ENCODE peak calls at places on chromosomes 11 and 22, in eight cellular contexts. One of them, this sample, is unnamed.

GRCh38 chr11:45885274-45885920 is at the start of gene MAPK8IP1:
- DNase-seq in hepatocyte: peak; percentile 83
- DNase-seq in GM23248: peak; percentile 64
- DNase-seq in neural progenitor cell: peak; percentile 94
- DNase-seq in OCI-LY7: peak; percentile 59
- DNase-seq in HCT116: no peak
- DNase-seq in SK-N-SH: peak; percentile 97
- DNase-seq in GM23338: peak; percentile 88
- DNase-seq in this sample: peak; percentile 76

GRCh38 chr11:106697058-106697457 is 321.2 kb downstream of the GUCY1A2 start:
- DNase-seq in hepatocyte: peak; percentile 4
- DNase-seq in GM23248: peak; percentile 79
- DNase-seq in neural progenitor cell: no peak
- DNase-seq in OCI-LY7: no peak
- DNase-seq in HCT116: no peak
- DNase-seq in SK-N-SH: no peak
- DNase-seq in GM23338: no peak
- DNase-seq in this sample: no peak

GRCh38 chr11:5336331-5336730 is 7.0 kb downstream of the OR51B5 start:
- DNase-seq in hepatocyte: no peak
- DNase-seq in GM23248: peak; percentile 26
- DNase-seq in neural progenitor cell: no peak
- DNase-seq in OCI-LY7: no peak
- DNase-seq in HCT116: no peak
- DNase-seq in SK-N-SH: no peak
- DNase-seq in GM23338: no peak
- DNase-seq in this sample: no peak

GRCh38 chr11:102289510-102290078 is 27.7 kb upstream of the BIRC3 start:
- DNase-seq in hepatocyte: no peak
- DNase-seq in GM23248: peak; percentile 44
- DNase-seq in neural progenitor cell: no peak
- DNase-seq in OCI-LY7: no peak
- DNase-seq in HCT116: no peak
- DNase-seq in SK-N-SH: no peak
- DNase-seq in GM23338: no peak
- DNase-seq in this sample: no peak

GRCh38 chr22:20530368-20531153 is 23.2 kb downstream of the MED15 start:
- DNase-seq in hepatocyte: peak; percentile 65
- DNase-seq in GM23248: peak; percentile 96
- DNase-seq in neural progenitor cell: no peak
- DNase-seq in OCI-LY7: no peak
- DNase-seq in HCT116: peak; percentile 56
- DNase-seq in SK-N-SH: no peak
- DNase-seq in GM23338: no peak
- DNase-seq in this sample: no peak

GRCh38 chr11:86688398-86689179 is 16.2 kb upstream of the ME3 start:
- DNase-seq in hepatocyte: no peak
- DNase-seq in GM23248: peak; percentile 91
- DNase-seq in neural progenitor cell: no peak
- DNase-seq in OCI-LY7: no peak
- DNase-seq in HCT116: no peak
- DNase-seq in SK-N-SH: no peak
- DNase-seq in GM23338: no peak
- DNase-seq in this sample: no peak

GRCh38 chr11:57444362-57445074 is 15.8 kb upstream of the RTN4RL2 start:
- DNase-seq in hepatocyte: no peak
- DNase-seq in GM23248: peak; percentile 79
- DNase-seq in neural progenitor cell: no peak
- DNase-seq in OCI-LY7: no peak
- DNase-seq in HCT116: no peak
- DNase-seq in SK-N-SH: no peak
- DNase-seq in GM23338: no peak
- DNase-seq in this sample: no peak

GRCh38 chr11:119306373-119306890 is 10.5 kb downstream of the MCAM start:
- DNase-seq in hepatocyte: no peak
- DNase-seq in GM23248: peak; percentile 39
- DNase-seq in neural progenitor cell: no peak
- DNase-seq in OCI-LY7: no peak
- DNase-seq in HCT116: no peak
- DNase-seq in SK-N-SH: no peak
- DNase-seq in GM23338: no peak
- DNase-seq in this sample: no peak

GRCh38 chr11:57815476-57815875 is 53.9 kb downstream of the CTNND1 start:
- DNase-seq in hepatocyte: no peak
- DNase-seq in GM23248: no peak
- DNase-seq in neural progenitor cell: no peak
- DNase-seq in OCI-LY7: no peak
- DNase-seq in HCT116: no peak
- DNase-seq in SK-N-SH: no peak
- DNase-seq in GM23338: no peak
- DNase-seq in this sample: no peak

GRCh38 chr11:1129666-1130160 is 28.0 kb upstream of the MUC5AC start:
- DNase-seq in hepatocyte: no peak
- DNase-seq in GM23248: no peak
- DNase-seq in neural progenitor cell: peak; percentile 22
- DNase-seq in OCI-LY7: no peak
- DNase-seq in HCT116: no peak
- DNase-seq in SK-N-SH: peak; percentile 14
- DNase-seq in GM23338: no peak
- DNase-seq in this sample: no peak

GRCh38 chr11:96342131-96342970 is 644 bp downstream of the MAML2 start:
- DNase-seq in hepatocyte: no peak
- DNase-seq in GM23248: peak; percentile 62
- DNase-seq in neural progenitor cell: peak; percentile 57
- DNase-seq in OCI-LY7: peak; percentile 10
- DNase-seq in HCT116: no peak
- DNase-seq in SK-N-SH: peak; percentile 21
- DNase-seq in GM23338: peak; percentile 36
- DNase-seq in this sample: peak; percentile 27

GRCh38 chr11:11963842-11964773 is 44.3 kb downstream of the DKK3 start:
- DNase-seq in hepatocyte: no peak
- DNase-seq in GM23248: no peak
- DNase-seq in neural progenitor cell: no peak
- DNase-seq in OCI-LY7: no peak
- DNase-seq in HCT116: no peak
- DNase-seq in SK-N-SH: no peak
- DNase-seq in GM23338: no peak
- DNase-seq in this sample: no peak

GRCh38 chr22:23803001-23803819 is 16.4 kb downstream of the SMARCB1 start:
- DNase-seq in hepatocyte: no peak
- DNase-seq in GM23248: no peak
- DNase-seq in neural progenitor cell: no peak
- DNase-seq in OCI-LY7: peak; percentile 73
- DNase-seq in HCT116: no peak
- DNase-seq in SK-N-SH: no peak
- DNase-seq in GM23338: no peak
- DNase-seq in this sample: no peak

GRCh38 chr22:39130892-39131855 is 21.3 kb downstream of the CBX7 start:
- DNase-seq in hepatocyte: peak; percentile 17
- DNase-seq in GM23248: peak; percentile 9
- DNase-seq in neural progenitor cell: peak; percentile 89
- DNase-seq in OCI-LY7: no peak
- DNase-seq in HCT116: no peak
- DNase-seq in SK-N-SH: no peak
- DNase-seq in GM23338: peak; percentile 47
- DNase-seq in this sample: no peak

GRCh38 chr11:12127206-12127898 is 17.0 kb downstream of the MICAL2 start:
- DNase-seq in hepatocyte: no peak
- DNase-seq in GM23248: no peak
- DNase-seq in neural progenitor cell: no peak
- DNase-seq in OCI-LY7: no peak
- DNase-seq in HCT116: no peak
- DNase-seq in SK-N-SH: no peak
- DNase-seq in GM23338: no peak
- DNase-seq in this sample: no peak

GRCh38 chr11:118194835-118195627 is 18.6 kb upstream of the SCN2B start:
- DNase-seq in hepatocyte: peak; percentile 90
- DNase-seq in GM23248: peak; percentile 94
- DNase-seq in neural progenitor cell: no peak
- DNase-seq in OCI-LY7: no peak
- DNase-seq in HCT116: no peak
- DNase-seq in SK-N-SH: no peak
- DNase-seq in GM23338: no peak
- DNase-seq in this sample: no peak

GRCh38 chr11:59206635-59207034 is 6.1 kb downstream of the MPEG1 start:
- DNase-seq in hepatocyte: peak; percentile 58
- DNase-seq in GM23248: peak; percentile 44
- DNase-seq in neural progenitor cell: peak; percentile 66
- DNase-seq in OCI-LY7: peak; percentile 26
- DNase-seq in HCT116: peak; percentile 21
- DNase-seq in SK-N-SH: peak; percentile 34
- DNase-seq in GM23338: peak; percentile 73
- DNase-seq in this sample: peak; percentile 34
- TF ChIP-seq EZH2phosphoT487 in hepatocyte: no peak
- TF ChIP-seq EZH2phosphoT487 in GM23248: no peak
- TF ChIP-seq EZH2phosphoT487 in neural progenitor cell: no peak
- TF ChIP-seq EZH2phosphoT487 in OCI-LY7: no peak
- TF ChIP-seq EZH2phosphoT487 in HCT116: no peak
- TF ChIP-seq EZH2phosphoT487 in SK-N-SH: no peak
- TF ChIP-seq EZH2phosphoT487 in GM23338: no peak
- TF ChIP-seq EZH2phosphoT487 in this sample: no peak

GRCh38 chr11:77409046-77409445 is 64.8 kb downstream of the PAK1 start:
- DNase-seq in hepatocyte: no peak
- DNase-seq in GM23248: no peak
- DNase-seq in neural progenitor cell: no peak
- DNase-seq in OCI-LY7: no peak
- DNase-seq in HCT116: no peak
- DNase-seq in SK-N-SH: no peak
- DNase-seq in GM23338: no peak
- DNase-seq in this sample: no peak

GRCh38 chr11:77411717-77412441 is 62.0 kb downstream of the PAK1 start:
- DNase-seq in hepatocyte: peak; percentile 94
- DNase-seq in GM23248: peak; percentile 95
- DNase-seq in neural progenitor cell: peak; percentile 94
- DNase-seq in OCI-LY7: peak; percentile 4
- DNase-seq in HCT116: peak; percentile 49
- DNase-seq in SK-N-SH: no peak
- DNase-seq in GM23338: peak; percentile 96
- DNase-seq in this sample: peak; percentile 90

GRCh38 chr11:77411238-77411637 is 62.7 kb downstream of the PAK1 start:
- DNase-seq in hepatocyte: peak; percentile 11
- DNase-seq in GM23248: peak; percentile 65
- DNase-seq in neural progenitor cell: peak; percentile 32
- DNase-seq in OCI-LY7: no peak
- DNase-seq in HCT116: no peak
- DNase-seq in SK-N-SH: no peak
- DNase-seq in GM23338: peak; percentile 37
- DNase-seq in this sample: peak; percentile 30

GRCh38 chr11:77412814-77413213 is 61.1 kb downstream of the PAK1 start:
- DNase-seq in hepatocyte: no peak
- DNase-seq in GM23248: no peak
- DNase-seq in neural progenitor cell: no peak
- DNase-seq in OCI-LY7: no peak
- DNase-seq in HCT116: no peak
- DNase-seq in SK-N-SH: no peak
- DNase-seq in GM23338: peak; percentile 24
- DNase-seq in this sample: no peak

DNA sequence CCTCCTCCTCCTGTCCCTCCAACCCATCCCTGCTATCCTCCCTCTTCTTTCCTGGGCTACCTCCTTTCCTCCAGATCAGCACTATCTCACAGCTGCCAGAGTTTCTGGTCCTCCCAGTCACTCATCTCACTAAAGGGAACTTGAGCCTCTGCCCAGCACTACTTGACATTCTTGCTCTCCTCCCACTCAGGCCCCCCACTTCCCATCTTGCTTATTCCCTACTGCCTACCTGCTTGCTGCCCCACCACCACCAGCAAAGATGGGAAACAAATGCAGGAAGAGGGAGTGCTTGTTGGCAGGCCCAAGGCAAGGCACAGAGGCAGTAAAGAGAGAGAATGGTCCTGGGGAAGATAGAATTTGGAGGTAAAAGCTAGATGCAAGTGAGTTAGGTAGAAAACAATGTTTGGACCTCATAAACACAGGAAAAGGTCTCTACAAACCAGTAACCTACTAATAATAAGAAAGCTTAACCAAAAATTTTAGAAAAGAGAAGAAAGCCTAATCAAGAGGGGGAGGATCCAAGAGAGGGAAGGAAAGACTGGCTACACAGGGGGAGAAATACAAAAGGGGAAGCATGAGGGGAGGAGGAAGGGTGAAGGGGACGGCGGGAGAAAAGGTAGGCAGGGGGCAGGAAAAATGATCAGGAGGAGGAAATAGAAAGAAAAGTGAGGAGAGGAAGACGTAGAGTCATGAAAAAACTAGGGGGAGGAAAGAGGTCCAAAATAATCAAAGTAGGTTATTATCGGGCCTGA is 63.6 kb downstream of the PAK1 start:
- DNase-seq in hepatocyte: no peak
- DNase-seq in GM23248: no peak
- DNase-seq in neural progenitor cell: no peak
- DNase-seq in OCI-LY7: no peak
- DNase-seq in HCT116: no peak
- DNase-seq in SK-N-SH: no peak
- DNase-seq in GM23338: peak; percentile 13
- DNase-seq in this sample: no peak
- TF ChIP-seq EZH2phosphoT487 in hepatocyte: no peak
- TF ChIP-seq EZH2phosphoT487 in GM23248: no peak
- TF ChIP-seq EZH2phosphoT487 in neural progenitor cell: no peak
- TF ChIP-seq EZH2phosphoT487 in OCI-LY7: no peak
- TF ChIP-seq EZH2phosphoT487 in HCT116: no peak
- TF ChIP-seq EZH2phosphoT487 in SK-N-SH: no peak
- TF ChIP-seq EZH2phosphoT487 in GM23338: no peak
- TF ChIP-seq EZH2phosphoT487 in this sample: no peak

GRCh38 chr11:69536406-69536805 is 54.9 kb downstream of the LINC01488 start:
- DNase-seq in hepatocyte: no peak
- DNase-seq in GM23248: no peak
- DNase-seq in neural progenitor cell: no peak
- DNase-seq in OCI-LY7: no peak
- DNase-seq in HCT116: no peak
- DNase-seq in SK-N-SH: no peak
- DNase-seq in GM23338: no peak
- DNase-seq in this sample: no peak
- TF ChIP-seq EZH2phosphoT487 in hepatocyte: no peak
- TF ChIP-seq EZH2phosphoT487 in GM23248: no peak
- TF ChIP-seq EZH2phosphoT487 in neural progenitor cell: no peak
- TF ChIP-seq EZH2phosphoT487 in OCI-LY7: no peak
- TF ChIP-seq EZH2phosphoT487 in HCT116: no peak
- TF ChIP-seq EZH2phosphoT487 in SK-N-SH: no peak
- TF ChIP-seq EZH2phosphoT487 in GM23338: no peak
- TF ChIP-seq EZH2phosphoT487 in this sample: no peak

DNA sequence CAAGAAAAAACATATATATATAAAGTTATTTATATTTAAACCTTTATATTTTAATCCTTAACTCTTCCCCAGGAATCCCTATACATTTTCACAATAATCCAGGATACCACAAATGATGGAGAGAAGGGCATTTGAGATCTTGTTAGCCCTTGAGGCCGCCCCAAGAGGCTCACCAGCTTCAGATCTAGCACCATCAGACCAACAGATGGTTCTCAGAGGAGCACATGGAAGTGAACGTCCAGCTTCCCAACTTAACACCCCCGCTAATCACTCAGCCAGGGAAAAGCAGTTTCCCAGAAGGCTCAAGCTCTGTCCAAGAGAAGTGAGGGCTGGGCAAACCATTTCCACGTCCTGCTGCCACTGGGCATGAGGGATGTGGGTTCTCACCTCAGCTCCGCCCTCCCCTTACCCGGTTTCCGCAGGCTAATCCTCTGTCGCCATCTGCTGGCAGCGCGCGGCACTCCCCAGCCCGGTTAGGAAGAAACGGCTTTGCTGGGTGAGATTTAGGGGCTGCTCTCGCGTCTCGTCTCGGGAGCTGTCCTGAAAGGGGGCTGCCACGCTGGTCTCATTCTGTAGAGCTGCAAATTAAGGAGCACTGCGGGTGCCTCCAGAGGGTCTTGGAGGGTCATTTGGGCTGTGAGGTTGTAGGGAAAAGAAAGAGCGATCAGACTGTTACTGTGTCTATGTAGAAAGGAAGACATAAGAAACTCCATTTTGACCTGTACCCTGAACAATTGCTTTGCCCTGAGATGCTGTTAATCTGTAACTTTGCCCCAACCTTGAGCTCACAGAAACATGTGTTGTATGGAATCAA is 6.8 kb upstream of the FAM111A start:
- DNase-seq in hepatocyte: peak; percentile 91
- DNase-seq in GM23248: peak; percentile 79
- DNase-seq in neural progenitor cell: peak; percentile 84
- DNase-seq in OCI-LY7: peak; percentile 84
- DNase-seq in HCT116: peak; percentile 49
- DNase-seq in SK-N-SH: peak; percentile 86
- DNase-seq in GM23338: peak; percentile 88
- DNase-seq in this sample: peak; percentile 80
- TF ChIP-seq EZH2phosphoT487 in hepatocyte: no peak
- TF ChIP-seq EZH2phosphoT487 in GM23248: no peak
- TF ChIP-seq EZH2phosphoT487 in neural progenitor cell: no peak
- TF ChIP-seq EZH2phosphoT487 in OCI-LY7: no peak
- TF ChIP-seq EZH2phosphoT487 in HCT116: no peak
- TF ChIP-seq EZH2phosphoT487 in SK-N-SH: no peak
- TF ChIP-seq EZH2phosphoT487 in GM23338: no peak
- TF ChIP-seq EZH2phosphoT487 in this sample: no peak